ENCODE peak calls at places on chromosomes 12 and 14, in six cellular contexts. F is fibroblast of lung, L is hepatocyte, X is astrocyte, B is GM12878, J is PC-3. D is an unnamed sample.

GRCh38 chr12:14403711-14404164 is 38.3 kb downstream of the ATF7IP start:
- DNase-seq in F (peak; percentile 88), L (peak; percentile 67), X (peak; percentile 86), B (peak; percentile 49), J (peak; percentile 29), D (peak; percentile 92)

GRCh38 chr12:123571343-123571813 is 13.0 kb upstream of the TMED2 start:
- DNase-seq in F (peak; percentile 68), L (peak; percentile 64), X (peak; percentile 59), B (no peak), J (peak; percentile 35), D (peak; percentile 80)

GRCh38 chr12:2520722-2521246 is 274.0 kb upstream of the FKBP4 start:
- DNase-seq in F (no peak), L (no peak), X (no peak), B (no peak), J (no peak), D (no peak)

GRCh38 chr14:85414142-85414541 is 115.8 kb upstream of the FLRT2 start:
- DNase-seq in F (no peak), L (no peak), X (no peak), B (no peak), J (no peak), D (no peak)

GRCh38 chr14:22536853-22537338 is 52.1 kb downstream of the DAD1 start:
- DNase-seq in F (peak; percentile 98), L (peak; percentile 88), X (peak; percentile 97), B (peak; percentile 94), J (peak; percentile 98), D (peak; percentile 92)

GRCh38 chr14:31842905-31843304 is 234.2 kb upstream of the ARHGAP5 start:
- DNase-seq in F (peak; percentile 25), L (no peak), X (peak; percentile 14), B (no peak), J (no peak), D (no peak)

GRCh38 chr14:101499080-101499479 is 62.2 kb upstream of the DIO3 start:
- DNase-seq in F (no peak), L (no peak), X (no peak), B (no peak), J (no peak), D (no peak)

GRCh38 chr12:47892819-47893218 is 12.0 kb downstream of the VDR start:
- DNase-seq in F (peak; percentile 60), L (no peak), X (peak; percentile 44), B (no peak), J (no peak), D (no peak)

GRCh38 chr14:53458368-53458814 is 305.3 kb upstream of the DDHD1 start:
- DNase-seq in F (peak; percentile 77), L (no peak), X (peak; percentile 70), B (no peak), J (peak; percentile 95), D (no peak)

GRCh38 chr12:53985358-53985899 is 483 bp downstream of the HOXC10 start:
- DNase-seq in F (no peak), L (no peak), X (no peak), B (no peak), J (no peak), D (peak; percentile 67)

GRCh38 chr12:45725631-45726593 is 3.6 kb upstream of the ARID2 start:
- DNase-seq in F (peak; percentile 36), L (peak; percentile 64), X (peak; percentile 25), B (no peak), J (peak; percentile 63), D (peak; percentile 66)

GRCh38 chr14:60812987-60813386 is 78.4 kb downstream of the MNAT1 start:
- DNase-seq in F (no peak), L (no peak), X (no peak), B (no peak), J (no peak), D (no peak)

GRCh38 chr12:89861086-89861485 is 152.4 kb upstream of the ATP2B1 start:
- DNase-seq in F (no peak), L (no peak), X (no peak), B (no peak), J (peak; percentile 37), D (no peak)

GRCh38 chr12:34400986-34401658 is 378.8 kb downstream of the ALG10 start:
- DNase-seq in F (no peak), L (peak; percentile 1), X (no peak), B (no peak), J (no peak), D (no peak)

GRCh38 chr14:51369814-51370213 is 129.8 kb downstream of the TMX1 start:
- DNase-seq in F (no peak), L (no peak), X (no peak), B (no peak), J (peak; percentile 51), D (no peak)

GRCh38 chr12:64147011-64147671 is 75.0 kb downstream of the KICS2 start:
- DNase-seq in F (no peak), L (no peak), X (no peak), B (no peak), J (no peak), D (no peak)

GRCh38 chr12:18250313-18250916 is 10.9 kb upstream of the PIK3C2G start:
- DNase-seq in F (peak; percentile 60), L (peak; percentile 87), X (peak; percentile 39), B (no peak), J (peak; percentile 75), D (peak; percentile 79)

GRCh38 chr12:44759289-44759688 is 116.8 kb downstream of the NELL2 start:
- DNase-seq in F (no peak), L (no peak), X (no peak), B (no peak), J (no peak), D (no peak)

GRCh38 chr12:20547788-20548575 is 147.2 kb upstream of the SLCO1C1 start:
- DNase-seq in F (peak; percentile 47), L (no peak), X (peak; percentile 34), B (no peak), J (no peak), D (no peak)

GRCh38 chr12:122609696-122610095 is 82.6 kb downstream of the KNTC1 start:
- DNase-seq in F (no peak), L (no peak), X (no peak), B (no peak), J (no peak), D (no peak)

GRCh38 chr12:82517027-82517426 is 158.7 kb downstream of the METTL25 start:
- DNase-seq in F (no peak), L (peak; percentile 7), X (no peak), B (no peak), J (peak; percentile 58), D (peak; percentile 52)

GRCh38 chr12:102452605-102453004 is 27.8 kb downstream of the IGF1 start:
- DNase-seq in F (no peak), L (no peak), X (no peak), B (no peak), J (no peak), D (no peak)

GRCh38 chr12:26789731-26790644 is 43.0 kb downstream of the ITPR2 start:
- DNase-seq in F (peak; percentile 83), L (no peak), X (peak; percentile 78), B (no peak), J (peak; percentile 90), D (no peak)

GRCh38 chr12:26783791-26784379 is 49.1 kb downstream of the ITPR2 start:
- DNase-seq in F (no peak), L (no peak), X (no peak), B (no peak), J (no peak), D (no peak)

GRCh38 chr12:26790645-26790994 is 42.4 kb downstream of the ITPR2 start:
- DNase-seq in F (peak; percentile 28), L (no peak), X (no peak), B (no peak), J (peak; percentile 47), D (no peak)

GRCh38 chr12:26786491-26787124 is 46.4 kb downstream of the ITPR2 start:
- DNase-seq in F (no peak), L (no peak), X (no peak), B (no peak), J (no peak), D (no peak)

DNA sequence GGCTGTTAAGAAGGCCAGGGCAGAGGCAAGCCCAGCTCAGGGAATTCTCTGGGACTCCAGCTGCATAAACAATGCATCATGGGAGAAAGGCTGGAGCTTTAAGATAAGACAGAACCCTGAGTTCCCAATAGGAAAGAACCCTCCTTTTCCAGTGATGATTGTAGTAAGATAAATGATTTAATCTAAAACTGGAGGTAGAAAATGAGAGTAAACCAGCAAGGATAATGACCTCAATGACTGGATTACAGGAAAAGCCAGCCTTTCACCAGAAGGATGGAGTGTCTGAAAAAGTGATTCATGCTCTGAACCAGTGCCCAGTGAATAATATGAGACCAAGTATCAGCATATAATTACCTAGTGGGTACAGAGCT is 45.9 kb downstream of the ITPR2 start:
- DNase-seq in F (peak; percentile 94), L (peak; percentile 11), X (peak; percentile 94), B (no peak), J (peak; percentile 88), D (no peak)
- H3K4me1 ChIP-seq in F (peaks cover 25% of the 10 kb centered on the region), L (peaks cover 23% of the 10 kb centered on the region), X (peaks cover 27% of the 10 kb centered on the region), B (peaks cover 16% of the 10 kb centered on the region), J (peaks cover 48% of the 10 kb centered on the region), D (peaks cover 3% of the 10 kb centered on the region)

DNA sequence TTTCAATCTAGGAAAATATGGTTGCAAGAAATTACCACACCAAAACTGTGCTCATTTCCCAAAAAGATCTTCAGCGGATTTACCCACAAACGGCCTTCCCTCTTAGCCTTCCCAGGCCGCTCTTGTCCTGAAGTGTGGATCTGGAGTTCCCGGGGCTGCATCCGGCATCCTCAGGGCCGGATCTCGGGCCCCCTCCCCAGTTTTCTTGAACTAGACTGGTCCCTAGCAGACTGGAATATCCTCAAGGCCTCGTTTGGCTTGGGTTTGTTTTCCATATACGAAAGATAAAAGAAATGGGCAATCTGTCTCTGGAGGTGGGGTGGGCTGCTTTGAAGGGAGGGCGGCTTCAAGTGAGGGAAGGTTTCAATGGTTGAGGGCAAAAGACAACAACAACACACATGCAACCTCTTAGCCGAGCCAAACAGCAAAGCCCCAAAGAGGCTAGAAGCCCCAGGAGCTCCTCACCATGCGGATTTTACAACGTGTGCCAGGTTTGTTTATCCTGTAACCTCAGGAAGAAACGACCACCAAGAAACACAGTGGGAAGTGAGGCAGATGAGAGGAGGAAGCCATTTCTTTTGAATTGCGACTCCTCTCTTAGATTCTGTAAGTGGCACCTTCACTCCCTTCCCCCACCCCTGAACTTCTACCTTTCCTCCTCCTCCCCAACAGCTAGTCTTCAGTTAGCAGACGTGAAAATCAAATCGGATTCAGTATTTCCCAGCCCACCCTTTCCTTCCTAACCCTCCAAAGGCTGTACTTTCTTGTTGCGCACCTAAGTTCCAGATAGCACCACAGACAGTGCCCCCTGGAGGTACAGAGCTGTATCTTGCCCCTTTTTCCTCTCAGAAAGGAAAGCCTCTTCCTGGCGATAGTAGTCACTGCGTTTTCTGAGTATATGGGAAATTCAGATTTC is 2.6 kb downstream of the MYF6 start:
- DNase-seq in F (no peak), L (peak; percentile 19), X (no peak), B (no peak), J (peak; percentile 39), D (peak; percentile 49)
- H3K27me3 ChIP-seq in F (no peaks in the 10 kb centered on the region), L (peaks cover 74% of the 10 kb centered on the region), X (peaks cover 15% of the 10 kb centered on the region), B (peaks cover 20% of the 10 kb centered on the region), J (peaks cover 47% of the 10 kb centered on the region), D (no peaks in the 10 kb centered on the region)

GRCh38 chr14:20209595-20209994 is 13.9 kb upstream of the OR11H6 start:
- DNase-seq in F (no peak), L (no peak), X (no peak), B (no peak), J (no peak), D (no peak)
- TF ChIP-seq EZH2 in F (no peak), L (no peak), X (no peak), B (no peak), J (no peak), D (no peak)

DNA sequence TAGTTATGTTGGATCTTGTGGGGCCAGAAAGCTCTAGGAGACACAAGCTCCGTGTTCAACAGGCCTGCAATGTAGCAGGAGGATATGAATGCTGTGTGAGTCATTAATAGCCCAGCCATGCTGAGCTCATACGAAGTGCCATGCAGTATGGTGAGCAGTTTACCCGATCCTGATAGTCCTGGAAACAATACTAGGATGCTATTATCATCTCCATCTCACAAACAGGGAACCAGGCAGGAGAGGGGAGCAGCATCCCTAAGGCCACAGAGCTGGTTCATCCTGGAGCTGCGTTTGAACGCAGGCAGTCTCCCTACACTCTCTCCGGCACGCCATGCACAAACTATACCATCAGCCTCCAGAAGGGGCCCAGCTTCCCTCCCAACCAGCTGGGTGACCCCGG is 20.5 kb downstream of the TTC7B start:
- DNase-seq in F (peak; percentile 85), L (no peak), X (peak; percentile 79), B (no peak), J (peak; percentile 91), D (peak; percentile 51)
- H3K4me1 ChIP-seq in F (peaks cover 13% of the 10 kb centered on the region), L (no peaks in the 10 kb centered on the region), X (peaks cover 16% of the 10 kb centered on the region), B (no peaks in the 10 kb centered on the region), J (peaks cover 16% of the 10 kb centered on the region), D (peaks cover 12% of the 10 kb centered on the region)

D was measured in A673.